ENCODE peak calls at places on chromosome 12, in eight cellular contexts. L is ovary, N is sigmoid colon, B is cardiac muscle cell, K is hepatocyte, F is fibroblast of lung, O is HepG2, H is pancreas. P is an unnamed sample. For H3K9me3, the result is how much of the 10 kb centered on the place peaks cover.

GRCh38 chr12:96901175-96901574 is 5.9 kb upstream of the NEDD1 start:
- DNase-seq in L (no peak), N (no peak), B (no peak), K (no peak), F (no peak), O (no peak), H (no peak), P (no peak)

GRCh38 chr12:51752490-51752889 is 96.0 kb downstream of the FIGNL2 start:
- DNase-seq in L (no peak), N (peak), B (peak), K (peak), F (peak), O (no peak), H (peak), P (peak)

GRCh38 chr12:48910196-48910595 is 15.1 kb downstream of the FKBP11 start:
- DNase-seq in L (no peak), N (no peak), B (no peak), K (no peak), F (no peak), O (peak), H (no peak), P (no peak)

GRCh38 chr12:100706029-100706428 is 88.5 kb upstream of the ANO4 start:
- DNase-seq in L (no peak), N (no peak), B (peak), K (peak), F (peak), O (no peak), H (no peak), P (no peak)

GRCh38 chr12:102430661-102431060 is 49.7 kb downstream of the IGF1 start:
- DNase-seq in L (no peak), N (no peak), B (no peak), K (no peak), F (peak), O (no peak), H (no peak), P (no peak)

GRCh38 chr12:60070541-60070940 is 474.7 kb downstream of the SLC16A7 start:
- DNase-seq in L (no peak), N (no peak), B (no peak), K (no peak), F (peak), O (no peak), H (no peak), P (no peak)

GRCh38 chr12:52637299-52637698 is 14.7 kb downstream of the KRT2 start:
- DNase-seq in L (no peak), N (no peak), B (no peak), K (no peak), F (no peak), O (no peak), H (no peak), P (no peak)

GRCh38 chr12:54933381-54933780 is 51.2 kb downstream of the TESPA1 start:
- DNase-seq in L (no peak), N (no peak), B (peak), K (no peak), F (peak), O (no peak), H (no peak), P (no peak)

GRCh38 chr12:53100466-53101151 is 2.7 kb upstream of the SOAT2 start:
- DNase-seq in L (no peak), N (peak), B (no peak), K (no peak), F (no peak), O (no peak), H (no peak), P (no peak)

GRCh38 chr12:128445728-128446127 is 178.8 kb downstream of the TMEM132C start:
- DNase-seq in L (no peak), N (no peak), B (no peak), K (no peak), F (no peak), O (no peak), H (no peak), P (no peak)

GRCh38 chr12:100859063-100859627 is 64.6 kb downstream of the ANO4 start:
- DNase-seq in L (no peak), N (no peak), B (no peak), K (no peak), F (no peak), O (no peak), H (no peak), P (no peak)

GRCh38 chr12:132886529-132887477 is 602 bp downstream of the CHFR start:
- DNase-seq in L (no peak), N (peak), B (peak), K (peak), F (no peak), O (peak), H (peak), P (peak)

GRCh38 chr12:62113366-62114011 is 146.7 kb upstream of the USP15 start:
- DNase-seq in L (no peak), N (no peak), B (no peak), K (no peak), F (no peak), O (no peak), H (no peak), P (no peak)

GRCh38 chr12:52004042-52004648 is 2.6 kb upstream of the TAMALIN start:
- DNase-seq in L (peak), N (peak), B (peak), K (peak), F (peak), O (peak), H (no peak), P (peak)

GRCh38 chr12:128165387-128165786 is 101.6 kb upstream of the TMEM132C start:
- DNase-seq in L (no peak), N (no peak), B (no peak), K (no peak), F (no peak), O (no peak), H (no peak), P (no peak)

GRCh38 chr12:124523071-124523470 is 44.3 kb downstream of the NCOR2 start:
- DNase-seq in L (no peak), N (no peak), B (no peak), K (no peak), F (no peak), O (no peak), H (no peak), P (no peak)

GRCh38 chr12:98439471-98440164 is 75.8 kb upstream of the TMPO start:
- DNase-seq in L (no peak), N (no peak), B (peak), K (no peak), F (peak), O (no peak), H (no peak), P (no peak)

GRCh38 chr12:2057041-2057792 is 4.4 kb downstream of the CACNA1C start:
- DNase-seq in L (peak), N (peak), B (peak), K (peak), F (peak), O (peak), H (peak), P (peak)

GRCh38 chr12:55720071-55720564 is at the start of gene RDH5:
- DNase-seq in L (no peak), N (peak), B (peak), K (peak), F (peak), O (peak), H (peak), P (peak)

GRCh38 chr12:1791104-1791927 is 29.0 kb upstream of the LRTM2 start:
- DNase-seq in L (peak), N (peak), B (peak), K (peak), F (peak), O (peak), H (no peak), P (peak)

GRCh38 chr12:42945927-42946326 is 356.4 kb upstream of the PRICKLE1 start:
- DNase-seq in L (no peak), N (no peak), B (no peak), K (no peak), F (no peak), O (no peak), H (no peak), P (no peak)

GRCh38 chr12:130714091-130714590 is 2.0 kb downstream of the RIMBP2 start:
- DNase-seq in L (peak), N (no peak), B (no peak), K (peak), F (no peak), O (no peak), H (no peak), P (no peak)
- H3K4me3 ChIP-seq in L (peak), N (peak), B (peak), K (no peak), F (no peak), O (no peak), H (no peak), P (no peak)

GRCh38 chr12:111284709-111285108 is 84.2 kb downstream of the PHETA1 start:
- DNase-seq in L (no peak), N (no peak), B (no peak), K (no peak), F (no peak), O (no peak), H (no peak), P (no peak)

GRCh38 chr12:111291357-111291756 is 77.5 kb downstream of the PHETA1 start:
- DNase-seq in L (no peak), N (no peak), B (no peak), K (no peak), F (no peak), O (no peak), H (no peak), P (no peak)

GRCh38 chr12:111287125-111287900 is 81.6 kb downstream of the PHETA1 start:
- DNase-seq in L (no peak), N (no peak), B (no peak), K (no peak), F (no peak), O (no peak), H (no peak), P (no peak)

GRCh38 chr12:111285191-111285590 is 83.7 kb downstream of the PHETA1 start:
- DNase-seq in L (no peak), N (no peak), B (no peak), K (no peak), F (no peak), O (no peak), H (no peak), P (no peak)

GRCh38 chr12:111288771-111289170 is 80.1 kb downstream of the PHETA1 start:
- DNase-seq in L (no peak), N (no peak), B (no peak), K (no peak), F (no peak), O (no peak), H (no peak), P (no peak)
- TF ChIP-seq CTCF in L (no peak), N (no peak), B (no peak), K (no peak), F (no peak), O (no peak), H (no peak), P (no peak)

GRCh38 chr12:34404377-34405285 is 382.3 kb downstream of the ALG10 start:
- DNase-seq in L (peak), N (peak), B (no peak), K (peak), F (no peak), O (no peak), H (peak), P (peak)
- H3K9me3 ChIP-seq in L (under half), N (under half), B (under half), K (under half), F (under half), O (half or more), H (under half), P (half or more)

DNA sequence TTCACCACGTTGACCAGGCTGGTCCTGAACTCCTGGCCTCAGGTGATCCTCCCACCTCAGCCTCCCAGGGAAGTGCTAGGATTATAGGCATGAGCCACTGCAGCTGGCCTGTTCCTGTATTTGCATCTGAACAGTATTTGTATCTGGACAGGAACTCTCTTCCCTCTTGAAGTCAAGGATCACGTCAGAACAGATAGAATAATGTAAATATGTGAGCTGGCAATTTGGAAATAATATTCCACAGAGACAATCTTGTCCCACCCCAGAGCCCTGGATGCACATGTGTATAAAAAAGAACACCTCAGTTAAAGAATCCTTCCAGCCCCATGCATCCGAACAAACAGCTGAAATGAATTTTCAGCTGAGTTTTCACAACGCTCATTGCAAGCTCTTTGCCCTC is 118.3 kb downstream of the VEZT start:
- DNase-seq in L (no peak), N (no peak), B (no peak), K (no peak), F (no peak), O (peak), H (no peak), P (no peak)
- H3K4me3 ChIP-seq in L (no peak), N (no peak), B (no peak), K (no peak), F (peak), O (peak), H (no peak), P (no peak)

GRCh38 chr12:25362646-25363045 is 111.9 kb upstream of the KRAS start:
- DNase-seq in L (no peak), N (no peak), B (no peak), K (no peak), F (no peak), O (no peak), H (no peak), P (no peak)

GRCh38 chr12:25365340-25365730 is 114.6 kb upstream of the KRAS start:
- DNase-seq in L (no peak), N (no peak), B (no peak), K (no peak), F (no peak), O (no peak), H (no peak), P (no peak)

GRCh38 chr12:25364529-25365339 is 114.0 kb upstream of the KRAS start:
- DNase-seq in L (no peak), N (no peak), B (no peak), K (no peak), F (no peak), O (no peak), H (no peak), P (no peak)

GRCh38 chr12:25366159-25366558 is 115.4 kb upstream of the KRAS start:
- DNase-seq in L (no peak), N (no peak), B (no peak), K (no peak), F (no peak), O (no peak), H (no peak), P (no peak)

GRCh38 chr12:25361511-25361910 is 110.8 kb upstream of the KRAS start:
- DNase-seq in L (no peak), N (no peak), B (no peak), K (no peak), F (no peak), O (no peak), H (no peak), P (no peak)
- TF ChIP-seq CTCF in L (no peak), N (no peak), B (no peak), K (no peak), F (no peak), O (no peak), H (no peak), P (no peak)

DNA sequence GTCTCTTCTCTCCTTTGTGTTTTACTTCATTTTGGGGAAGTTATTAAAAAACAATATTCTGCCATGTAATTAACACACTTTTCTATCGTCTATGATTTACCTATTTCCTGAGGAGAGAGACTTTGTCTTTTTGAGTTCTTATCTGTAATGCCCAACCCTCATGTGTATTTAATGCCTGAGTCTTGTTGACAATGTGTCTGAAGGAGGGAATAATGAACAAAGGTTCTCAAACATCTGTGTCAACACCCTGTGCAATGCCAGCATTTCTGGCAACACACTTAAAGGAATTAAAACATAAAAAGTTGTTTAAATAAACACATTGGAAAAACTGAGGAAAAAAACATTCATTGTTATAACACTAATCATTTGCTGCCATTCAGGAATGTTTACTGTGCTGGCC is 147.1 kb downstream of the SLC15A5 start:
- DNase-seq in L (no peak), N (no peak), B (no peak), K (no peak), F (no peak), O (no peak), H (no peak), P (no peak)
- H3K9me3 ChIP-seq in L (under half), N (under half), B (under half), K (under half), F (under half), O (under half), H (under half), P (under half)

GRCh38 chr12:12714276-12715001 is 2.7 kb upstream of the CDKN1B start:
- DNase-seq in L (no peak), N (no peak), B (no peak), K (peak), F (peak), O (no peak), H (peak), P (peak)
- H3K4me3 ChIP-seq in L (peak), N (peak), B (no peak), K (no peak), F (peak), O (peak), H (peak), P (peak)

GRCh38 chr12:107521826-107522355 is 163.7 kb upstream of the PWP1 start:
- DNase-seq in L (no peak), N (no peak), B (no peak), K (no peak), F (no peak), O (no peak), H (no peak), P (no peak)

GRCh38 chr12:107515446-107515958 is 170.1 kb upstream of the PWP1 start:
- DNase-seq in L (no peak), N (peak), B (peak), K (peak), F (peak), O (no peak), H (no peak), P (no peak)

GRCh38 chr12:107519906-107520859 is 165.4 kb upstream of the PWP1 start:
- DNase-seq in L (no peak), N (no peak), B (no peak), K (no peak), F (no peak), O (no peak), H (no peak), P (no peak)

GRCh38 chr12:107514887-107515445 is 170.6 kb upstream of the PWP1 start:
- DNase-seq in L (no peak), N (no peak), B (peak), K (no peak), F (peak), O (peak), H (no peak), P (no peak)

DNA sequence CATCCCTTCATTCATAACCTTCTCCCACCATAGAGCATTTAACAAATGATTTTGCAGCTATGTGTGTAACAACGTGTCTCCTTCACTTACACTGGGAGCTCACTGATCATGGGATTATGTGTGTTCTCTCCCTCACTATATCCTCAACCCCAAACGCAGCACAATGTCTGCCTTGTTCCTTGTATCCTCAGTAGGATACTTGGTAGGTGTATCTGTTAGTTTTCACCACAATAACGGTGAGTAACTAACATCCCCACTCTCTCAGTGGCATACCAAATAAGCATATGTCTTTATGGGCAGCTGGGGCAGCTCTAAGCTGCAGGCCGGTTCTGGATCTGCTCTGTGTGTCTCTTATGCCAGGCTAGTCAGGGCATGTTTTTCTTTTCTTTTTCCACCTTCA is 166.7 kb upstream of the PWP1 start:
- DNase-seq in L (no peak), N (no peak), B (no peak), K (no peak), F (no peak), O (no peak), H (no peak), P (no peak)
- TF ChIP-seq CTCF in L (no peak), N (no peak), B (no peak), K (no peak), F (no peak), O (no peak), H (no peak), P (no peak)

GRCh38 chr12:116121453-116121871 is 156.0 kb downstream of the MED13L start:
- DNase-seq in L (no peak), N (no peak), B (peak), K (no peak), F (peak), O (no peak), H (no peak), P (no peak)
- H3K9me3 ChIP-seq in L (under half), N (under half), B (under half), K (under half), F (under half), O (under half), H (under half), P (under half)

P was measured in mucosa of descending colon.